ENCODE peak calls at places on chromosome 7, in six cellular contexts. X is brain microvascular endothelial cell; E is heart left ventricle; G is dorsolateral prefrontal cortex; I is lung; Z is naive thymus-derived CD4-positive, alpha-beta T cell. S is an unnamed sample.

GRCh38 chr7:88693131-88693530 is 66.4 kb upstream of the ZNF804B start:
- DNase-seq in Z (no peak), X (no peak), E (no peak), I (no peak), G (no peak), S (no peak)

GRCh38 chr7:47094462-47094861 is 487.4 kb downstream of the TNS3 start:
- DNase-seq in X (no peak), E (no peak), G (no peak), Z (no peak), I (no peak), S (no peak)

GRCh38 chr7:156577645-156578577 is 62.7 kb upstream of the RNF32 start:
- DNase-seq in X (no peak), I (no peak), Z (no peak), E (no peak), G (no peak), S (no peak)

GRCh38 chr7:114916261-114916892 is 5.5 kb upstream of the MDFIC start:
- DNase-seq in I (no peak), Z (peak; percentile 50), G (no peak), E (no peak), X (no peak), S (peak; percentile 54)

GRCh38 chr7:101815826-101816488 is 1.5 kb upstream of the CUX1 start:
- DNase-seq in Z (peak; percentile 76), E (peak; percentile 81), X (peak; percentile 60), I (peak; percentile 66), G (peak; percentile 54), S (peak; percentile 87)

GRCh38 chr7:133186060-133186459 is 66.8 kb upstream of the EXOC4 start:
- DNase-seq in G (no peak), Z (no peak), I (no peak), E (no peak), X (no peak), S (no peak)

GRCh38 chr7:139060838-139061237 is 25.0 kb upstream of the ZC3HAV1L start:
- DNase-seq in G (no peak), I (no peak), X (no peak), Z (no peak), E (no peak), S (no peak)

GRCh38 chr7:157228864-157229422 is 90.2 kb downstream of the UBE3C start:
- DNase-seq in G (no peak), E (no peak), I (no peak), Z (no peak), X (peak; percentile 42), S (no peak)

GRCh38 chr7:43138710-43139601 is 26.5 kb downstream of the HECW1 start:
- DNase-seq in G (no peak), I (no peak), Z (no peak), E (no peak), X (peak; percentile 85), S (no peak)

GRCh38 chr7:112131016-112131415 is 75.2 kb downstream of the DOCK4 start:
- DNase-seq in I (no peak), G (no peak), E (no peak), Z (no peak), X (no peak), S (no peak)
- H3K27me3 ChIP-seq in I (no peaks in the 10 kb centered on the region), G (no peaks in the 10 kb centered on the region), E (no peaks in the 10 kb centered on the region), Z (no peaks in the 10 kb centered on the region), X (no peaks in the 10 kb centered on the region), S (no peaks in the 10 kb centered on the region)

GRCh38 chr7:155506854-155507337 is 39.5 kb downstream of the CNPY1 start:
- DNase-seq in E (no peak), G (no peak), I (no peak), Z (no peak), X (no peak), S (no peak)

GRCh38 chr7:155510975-155511595 is 35.3 kb downstream of the CNPY1 start:
- DNase-seq in E (no peak), X (no peak), Z (no peak), G (no peak), I (no peak), S (no peak)

GRCh38 chr7:155508372-155509024 is 37.9 kb downstream of the CNPY1 start:
- DNase-seq in I (no peak), G (no peak), X (no peak), E (no peak), Z (no peak), S (no peak)

GRCh38 chr7:155509725-155510551 is 36.4 kb downstream of the CNPY1 start:
- DNase-seq in X (no peak), G (no peak), I (no peak), Z (no peak), E (no peak), S (no peak)

GRCh38 chr7:155509025-155509724 is 37.2 kb downstream of the CNPY1 start:
- DNase-seq in X (no peak), E (no peak), G (no peak), I (no peak), Z (no peak), S (no peak)
- H3K27me3 ChIP-seq in X (peaks cover 66% of the 10 kb centered on the region), E (peaks cover 93% of the 10 kb centered on the region), G (peaks cover 82% of the 10 kb centered on the region), I (peaks cover 4% of the 10 kb centered on the region), Z (peaks cover 28% of the 10 kb centered on the region), S (no peaks in the 10 kb centered on the region)

GRCh38 chr7:50212016-50212325 is 92.5 kb upstream of the IKZF1 start:
- DNase-seq in X (no peak), I (no peak), G (no peak), Z (no peak), E (no peak), S (no peak)
- H3K27me3 ChIP-seq in X (no peaks in the 10 kb centered on the region), I (no peaks in the 10 kb centered on the region), G (peaks cover 5% of the 10 kb centered on the region), Z (no peaks in the 10 kb centered on the region), E (no peaks in the 10 kb centered on the region), S (no peaks in the 10 kb centered on the region)

DNA sequence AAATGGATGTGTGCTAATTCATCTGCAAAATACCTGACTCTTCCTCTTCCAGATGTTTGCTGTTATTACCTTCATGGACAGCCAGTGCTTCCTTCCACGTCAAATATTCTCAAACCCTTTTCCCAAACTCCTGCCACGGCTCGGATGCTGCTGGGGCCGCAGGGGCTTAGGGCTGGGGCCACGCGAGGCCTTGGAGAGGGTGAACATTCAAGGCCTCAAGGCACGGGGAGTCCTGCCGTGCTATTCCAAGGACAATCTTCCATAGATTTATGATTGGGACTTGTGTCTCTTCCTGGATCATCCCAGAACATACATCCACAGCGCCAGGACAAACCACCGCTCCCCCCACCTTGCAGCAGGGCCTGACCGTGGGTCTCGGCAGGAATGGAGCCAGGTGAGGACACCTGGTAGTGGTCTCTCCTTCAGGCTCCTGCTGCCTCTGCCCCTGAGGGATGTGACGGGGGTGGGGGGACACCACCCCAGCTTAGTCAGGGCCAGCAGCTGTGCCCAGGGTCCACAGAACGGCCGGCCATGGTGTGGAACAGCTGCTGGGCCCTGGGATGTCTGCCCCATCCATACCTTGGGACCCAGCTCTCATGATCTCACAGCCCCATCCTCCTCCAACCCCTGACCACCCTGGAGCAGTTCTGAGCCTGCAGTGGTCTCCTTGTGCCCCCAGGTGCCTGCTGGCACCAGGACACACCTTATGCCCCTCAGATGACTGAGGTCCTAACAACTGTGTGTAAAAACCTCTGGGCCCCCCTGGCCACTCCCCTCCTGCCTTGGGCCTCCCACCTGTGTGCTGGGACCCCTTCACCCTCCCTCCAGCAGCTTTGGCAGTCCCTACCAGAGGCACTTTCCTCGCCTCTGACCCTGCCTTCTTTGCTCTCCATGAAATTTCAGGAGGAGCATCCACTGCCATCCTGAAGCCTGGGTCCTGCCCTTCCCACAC is 16.7 kb downstream of the VIPR2 start:
- DNase-seq in X (no peak), G (no peak), Z (no peak), I (no peak), E (no peak), S (no peak)
- H3K27me3 ChIP-seq in X (no peaks in the 10 kb centered on the region), G (peaks cover 6% of the 10 kb centered on the region), Z (no peaks in the 10 kb centered on the region), I (no peaks in the 10 kb centered on the region), E (no peaks in the 10 kb centered on the region), S (no peaks in the 10 kb centered on the region)

DNA sequence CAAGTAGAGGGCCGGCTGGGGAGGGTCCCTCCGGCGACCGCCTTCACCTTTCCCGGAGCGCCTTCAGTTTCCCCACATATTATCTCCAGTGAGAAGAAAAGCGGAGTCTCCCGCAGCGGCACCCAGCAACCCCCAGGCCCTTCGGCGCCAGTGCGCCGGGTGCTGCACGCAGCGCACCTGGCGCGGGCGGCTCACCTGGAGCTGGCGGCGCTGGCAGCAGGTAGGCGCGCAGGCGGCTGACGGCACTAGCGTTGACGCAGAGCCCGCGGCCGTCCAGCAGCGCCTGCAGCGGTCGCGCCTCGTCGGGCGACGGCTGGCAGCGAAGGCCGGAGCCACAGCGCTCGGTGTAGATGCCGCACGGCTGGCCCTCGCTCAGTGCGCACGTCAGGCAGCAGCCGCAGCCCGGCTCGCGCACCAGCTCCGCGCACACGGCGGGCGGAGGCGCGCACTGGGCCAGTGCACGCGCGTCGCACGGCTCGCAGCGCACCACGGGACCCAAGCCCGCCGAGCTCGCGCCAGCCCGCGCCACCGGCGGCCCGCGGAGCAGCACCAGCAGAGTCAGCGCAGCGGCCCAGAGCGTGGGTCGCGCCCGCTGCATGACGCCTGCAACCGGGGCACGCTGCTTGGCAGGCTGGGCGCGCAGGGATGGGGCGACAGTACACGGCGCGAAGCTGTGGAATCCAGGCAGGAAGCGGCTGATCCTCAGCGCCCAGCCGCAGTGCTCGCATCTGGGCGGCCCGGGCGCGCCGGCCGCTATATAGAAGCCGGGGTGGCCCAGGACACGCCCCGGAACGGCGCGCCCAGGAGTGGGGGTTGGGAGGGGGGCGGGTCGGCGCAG is at the start of gene IGFBP3:
- DNase-seq in X (no peak), E (peak; percentile 55), I (no peak), Z (peak; percentile 35), G (no peak), S (no peak)
- H3K27me3 ChIP-seq in X (no peaks in the 10 kb centered on the region), E (peaks cover 11% of the 10 kb centered on the region), I (peaks cover 4% of the 10 kb centered on the region), Z (peaks cover 6% of the 10 kb centered on the region), G (peaks cover 52% of the 10 kb centered on the region), S (peaks cover 3% of the 10 kb centered on the region)

GRCh38 chr7:135827391-135827790 is 78.8 kb upstream of the FAM180A start:
- DNase-seq in Z (no peak), E (no peak), G (no peak), I (no peak), X (no peak), S (no peak)
- H3K27me3 ChIP-seq in Z (no peaks in the 10 kb centered on the region), E (no peaks in the 10 kb centered on the region), G (no peaks in the 10 kb centered on the region), I (no peaks in the 10 kb centered on the region), X (peaks cover 5% of the 10 kb centered on the region), S (peaks cover 1% of the 10 kb centered on the region)

DNA sequence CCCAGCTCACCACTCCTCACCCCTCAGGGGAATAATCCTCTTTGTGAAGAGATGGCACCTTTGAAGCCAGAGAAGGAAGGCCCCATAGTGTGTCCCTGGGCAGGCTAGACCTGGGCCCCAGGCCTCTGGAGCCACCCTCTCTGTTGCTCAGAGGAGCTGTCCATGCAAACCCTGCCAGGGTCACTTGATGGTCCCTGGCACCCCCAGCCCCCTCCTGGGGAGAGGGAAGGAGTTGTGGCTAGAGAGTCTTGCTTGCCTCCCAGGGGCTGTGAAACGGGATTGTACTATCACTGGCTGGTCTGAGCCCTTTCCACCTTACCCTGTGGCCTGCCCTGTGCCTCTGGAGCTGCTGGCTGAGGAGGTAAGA is 5.8 kb downstream of the GHRHR start:
- DNase-seq in Z (no peak), I (peak; percentile 17), X (no peak), G (no peak), E (no peak), S (no peak)
- H3K27me3 ChIP-seq in Z (peaks cover 4% of the 10 kb centered on the region), I (no peaks in the 10 kb centered on the region), X (peaks cover 16% of the 10 kb centered on the region), G (peaks cover 24% of the 10 kb centered on the region), E (no peaks in the 10 kb centered on the region), S (no peaks in the 10 kb centered on the region)

GRCh38 chr7:20200965-20201364 is 16.2 kb downstream of the MACC1 start:
- DNase-seq in X (no peak), G (no peak), E (no peak), Z (no peak), I (no peak), S (no peak)

GRCh38 chr7:20208651-20209307 is 8.4 kb downstream of the MACC1 start:
- DNase-seq in Z (no peak), E (no peak), I (no peak), G (no peak), X (no peak), S (no peak)

GRCh38 chr7:20201380-20201779 is 15.8 kb downstream of the MACC1 start:
- DNase-seq in Z (no peak), I (no peak), E (no peak), G (no peak), X (no peak), S (no peak)

GRCh38 chr7:20211376-20211775 is 5.8 kb downstream of the MACC1 start:
- DNase-seq in Z (no peak), X (no peak), G (no peak), I (no peak), E (no peak), S (no peak)

GRCh38 chr7:20206104-20206896 is 10.9 kb downstream of the MACC1 start:
- DNase-seq in G (no peak), E (no peak), Z (no peak), I (no peak), X (no peak), S (no peak)
- H3K27me3 ChIP-seq in G (no peaks in the 10 kb centered on the region), E (no peaks in the 10 kb centered on the region), Z (no peaks in the 10 kb centered on the region), I (no peaks in the 10 kb centered on the region), X (no peaks in the 10 kb centered on the region), S (no peaks in the 10 kb centered on the region)